ENCODE peak calls at places on chromosomes 11 and 22, in six cellular contexts. Y is H1; K is transverse colon; U is BJ; M is mammary epithelial cell; O is CD8-positive, alpha-beta T cell. D is an unnamed sample.

GRCh38 chr22:28799125-28799833 is 1.1 kb downstream of the XBP1 start:
- DNase-seq in Y (no peak), K (peak; percentile 69), U (peak; percentile 82), M (peak; percentile 96), O (no peak), D (peak; percentile 91)

GRCh38 chr11:75924966-75925784 is 110.2 kb downstream of the UVRAG start:
- DNase-seq in Y (no peak), K (no peak), U (no peak), M (peak; percentile 42), O (no peak), D (no peak)

GRCh38 chr22:39489094-39490068 is 12.7 kb upstream of the MIEF1 start:
- DNase-seq in Y (no peak), K (no peak), U (no peak), M (no peak), O (peak; percentile 12), D (no peak)

GRCh38 chr11:34682822-34683221 is 61.9 kb downstream of the EHF start:
- DNase-seq in Y (no peak), K (no peak), U (no peak), M (peak; percentile 52), O (no peak), D (peak; percentile 86)

GRCh38 chr11:59680287-59681154 is 11.7 kb upstream of the PATL1 start:
- DNase-seq in Y (peak; percentile 59), K (peak; percentile 75), U (no peak), M (peak; percentile 64), O (peak; percentile 64), D (peak; percentile 75)

GRCh38 chr11:125514336-125515101 is 18.5 kb upstream of the FEZ1 start:
- DNase-seq in Y (no peak), K (peak; percentile 41), U (no peak), M (peak; percentile 98), O (peak; percentile 78), D (peak; percentile 99)

GRCh38 chr11:113806403-113806802 is 26.8 kb downstream of the CLDN25 start:
- DNase-seq in Y (no peak), K (peak; percentile 11), U (no peak), M (peak; percentile 21), O (no peak), D (peak; percentile 29)

GRCh38 chr22:40567106-40567505 is 69.4 kb downstream of the MRTFA start:
- DNase-seq in Y (no peak), K (no peak), U (no peak), M (peak; percentile 57), O (no peak), D (peak; percentile 82)

GRCh38 chr22:28594784-28595324 is 84.8 kb downstream of the TTC28 start:
- DNase-seq in Y (no peak), K (no peak), U (peak; percentile 18), M (peak; percentile 34), O (no peak), D (peak; percentile 63)

GRCh38 chr11:45816614-45817013 is 11.7 kb downstream of the SLC35C1 start:
- DNase-seq in Y (no peak), K (peak; percentile 19), U (no peak), M (no peak), O (no peak), D (no peak)

GRCh38 chr11:122663056-122663740 is 7.7 kb downstream of the UBASH3B start:
- DNase-seq in Y (no peak), K (no peak), U (no peak), M (no peak), O (no peak), D (no peak)
- H3K4me3 ChIP-seq in Y (no peak overlapping the region), K (no peak overlapping the region), U (no peak overlapping the region), M (no peak overlapping the region), O (no peak overlapping the region), D (no peak overlapping the region)

GRCh38 chr11:69033431-69033830 is 15.3 kb upstream of the TPCN2 start:
- DNase-seq in Y (no peak), K (no peak), U (no peak), M (no peak), O (no peak), D (no peak)
- TF ChIP-seq CTCF in Y (no peak), K (no peak), U (no peak), M (no peak), O (no peak), D (no peak)

GRCh38 chr11:120168108-120168959 is 30.4 kb upstream of the TRIM29 start:
- DNase-seq in Y (no peak), K (no peak), U (no peak), M (no peak), O (no peak), D (no peak)
- H3K4me3 ChIP-seq in Y (peak overlapping the region; percentile 67), K (peak overlapping the region; percentile 35), U (peak overlapping the region; percentile 53), M (peak overlapping the region; percentile 62), O (peak overlapping the region; percentile 52), D (peak overlapping the region; percentile 47)

DNA sequence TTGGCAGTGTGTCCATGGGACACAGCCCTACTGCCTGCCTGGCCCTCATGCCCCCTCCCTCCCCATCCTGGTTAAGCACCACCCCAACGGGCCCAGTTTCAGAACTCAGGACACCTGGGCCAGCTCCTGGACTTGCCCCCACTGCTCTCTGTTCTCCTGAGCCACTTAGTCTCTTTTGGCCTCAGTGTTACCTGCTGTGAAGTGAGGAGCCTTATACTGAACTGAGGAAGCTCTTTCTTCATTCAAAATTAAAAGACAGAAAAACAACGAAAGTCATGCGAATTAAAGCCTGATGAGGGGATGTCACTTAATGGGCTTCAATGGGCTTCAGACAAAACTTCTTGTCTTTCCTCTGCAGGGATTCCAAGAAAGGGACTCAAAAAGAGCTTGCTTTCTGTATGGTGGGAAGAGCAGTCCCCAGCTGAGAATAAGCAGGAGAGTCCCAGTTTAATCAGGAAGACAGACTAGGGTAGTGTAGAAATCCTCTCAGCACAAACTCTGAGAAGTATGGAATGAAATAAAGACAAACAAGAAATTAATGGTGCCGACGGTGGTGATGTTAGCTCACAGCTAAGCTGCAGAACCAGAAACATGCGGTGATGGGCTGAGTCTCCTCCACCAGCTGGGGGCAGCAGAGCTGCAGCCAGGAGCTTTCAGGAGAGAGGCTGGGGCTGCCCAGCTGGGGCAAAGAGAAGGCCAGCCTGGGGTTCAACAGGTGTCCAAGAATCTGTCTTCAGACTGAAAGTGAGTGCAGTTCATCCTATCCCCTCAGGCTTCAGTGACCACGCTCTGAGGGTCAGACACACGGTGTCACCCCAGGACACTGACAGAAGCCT is 101.0 kb downstream of the GGTLC2 start:
- DNase-seq in Y (no peak), K (peak; percentile 65), U (no peak), M (no peak), O (peak; percentile 59), D (peak; percentile 20)
- TF ChIP-seq CTCF in Y (peak; percentile 72), K (peak; percentile 45), U (peak; percentile 70), M (peak; percentile 66), O (peak; percentile 55), D (peak; percentile 77)

DNA sequence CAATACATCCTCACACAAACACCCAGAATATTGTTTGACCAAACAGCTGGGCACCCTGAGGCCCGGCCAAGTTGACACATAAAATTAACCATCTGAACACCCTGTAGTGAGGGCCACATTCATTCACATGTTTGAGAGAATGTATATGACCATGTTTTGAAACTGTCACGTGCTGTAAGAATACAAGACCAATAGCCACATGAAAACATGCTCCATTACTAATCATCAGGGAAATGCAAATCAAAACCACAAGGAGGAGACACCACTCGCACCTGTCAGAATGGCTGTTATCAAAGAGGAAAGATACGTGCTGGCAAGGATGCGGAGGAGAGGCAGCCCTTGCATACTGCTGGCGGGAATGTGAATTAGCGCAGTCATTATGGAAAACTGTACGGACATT is 38.3 kb upstream of the IGSF9B start:
- DNase-seq in Y (no peak), K (no peak), U (no peak), M (no peak), O (no peak), D (no peak)
- H3K4me3 ChIP-seq in Y (no peak overlapping the region), K (no peak overlapping the region), U (no peak overlapping the region), M (no peak overlapping the region), O (no peak overlapping the region), D (no peak overlapping the region)

DNA sequence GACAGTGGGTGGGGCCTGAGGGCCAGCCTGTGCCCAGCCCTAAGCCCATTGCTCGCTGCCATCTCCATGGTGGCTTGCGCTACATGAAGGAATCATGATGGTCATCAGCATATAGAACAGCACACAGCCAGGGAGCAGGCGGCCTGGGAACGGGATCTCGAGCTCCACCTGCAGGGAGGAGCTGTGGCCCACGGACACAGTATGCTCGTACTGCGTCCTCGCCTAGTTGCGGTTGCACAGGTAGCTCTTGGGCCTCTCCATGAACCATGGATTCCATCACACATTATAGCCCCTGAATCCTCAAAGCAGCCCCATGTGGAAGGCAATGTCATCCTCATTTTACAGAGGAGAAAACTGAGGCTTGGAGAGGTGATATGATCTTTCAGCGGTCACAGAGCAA is 15.1 kb downstream of the SEC14L4 start:
- DNase-seq in Y (no peak), K (no peak), U (no peak), M (no peak), O (no peak), D (no peak)
- TF ChIP-seq CTCF in Y (peak; percentile 28), K (no peak), U (peak; percentile 37), M (no peak), O (no peak), D (peak; percentile 24)

DNA sequence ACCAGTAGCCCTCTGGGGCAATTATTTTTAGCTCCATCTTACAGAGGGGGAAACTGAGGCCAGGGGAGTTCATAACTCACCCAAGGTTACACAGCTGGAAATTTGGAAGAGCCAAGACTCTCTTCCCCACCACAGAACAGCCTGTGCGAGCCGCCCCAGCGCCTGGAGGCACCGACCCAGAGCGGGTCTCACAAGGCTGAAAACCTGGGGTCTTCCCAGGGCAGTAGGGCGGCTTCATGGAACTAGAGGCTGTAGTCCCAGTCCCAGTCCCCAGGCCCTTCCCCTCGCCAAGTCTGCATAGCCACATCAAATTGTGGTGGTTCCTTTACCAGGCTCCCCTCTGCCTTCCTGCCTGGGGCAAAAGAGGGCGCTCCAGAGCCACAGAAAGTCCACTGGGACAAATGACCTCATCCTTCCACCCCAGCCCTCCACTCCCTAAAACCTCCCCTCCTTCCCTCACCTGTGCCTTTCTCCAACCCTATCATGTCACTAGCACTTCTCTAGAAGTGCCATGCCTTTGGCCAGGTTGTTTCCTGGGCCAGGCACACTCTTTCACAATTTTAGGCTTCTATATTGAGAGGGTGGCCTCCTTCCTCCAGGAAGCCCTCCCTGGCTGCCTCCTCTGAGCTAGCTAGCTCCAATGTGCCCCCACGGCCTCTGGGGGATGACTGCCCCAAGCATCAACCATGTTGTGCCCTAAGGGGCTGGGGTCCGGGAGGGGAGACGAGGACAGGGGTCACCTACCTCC is 15.2 kb upstream of the CDC42EP1 start:
- DNase-seq in Y (peak; percentile 61), K (peak; percentile 88), U (no peak), M (peak; percentile 80), O (peak; percentile 51), D (peak; percentile 71)
- H3K4me3 ChIP-seq in Y (peak overlapping the region; percentile 57), K (no peak overlapping the region), U (peak overlapping the region; percentile 33), M (no peak overlapping the region), O (no peak overlapping the region), D (no peak overlapping the region)

DNA sequence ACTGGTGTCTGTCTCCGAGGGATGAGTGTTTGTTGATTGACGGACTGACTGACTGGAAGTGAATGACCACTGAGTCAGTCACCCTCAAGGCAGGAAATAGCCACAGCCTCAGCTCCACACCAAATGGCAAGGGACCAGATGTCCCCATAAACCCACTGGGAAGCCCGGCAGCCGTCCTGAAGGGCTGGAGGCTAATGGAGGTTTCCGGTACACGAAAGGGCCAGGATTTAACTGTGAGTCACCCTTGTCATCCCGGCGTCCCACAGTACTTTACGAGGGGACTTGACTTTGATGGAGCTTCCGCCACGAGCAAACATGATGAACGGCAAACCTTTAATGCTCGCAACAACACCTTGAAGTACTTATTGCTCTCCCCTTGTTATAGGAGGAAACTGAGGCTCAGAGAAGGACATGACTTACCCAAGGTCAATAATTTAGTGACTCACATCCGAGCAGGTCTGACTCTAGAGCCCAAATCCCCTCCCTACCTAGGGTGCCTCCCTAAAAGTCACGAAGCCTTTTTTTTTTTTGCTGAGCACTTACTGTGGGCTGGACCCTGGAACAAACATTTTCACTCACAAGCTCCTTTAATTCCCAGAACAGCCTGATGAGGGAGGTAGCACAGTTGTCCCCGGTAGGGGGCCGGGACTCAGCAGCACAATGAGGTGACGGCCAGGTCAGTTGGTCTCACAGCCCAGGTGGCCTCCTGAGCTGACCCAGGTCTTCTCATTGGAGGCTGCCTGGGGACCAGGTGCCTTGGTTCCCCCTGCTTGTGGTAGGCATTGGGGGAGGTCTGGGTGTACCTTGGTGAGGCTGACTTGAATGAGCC is 25.2 kb upstream of the GCAT start:
- DNase-seq in Y (no peak), K (no peak), U (peak; percentile 78), M (no peak), O (no peak), D (peak; percentile 26)
- TF ChIP-seq CTCF in Y (no peak), K (no peak), U (peak; percentile 37), M (no peak), O (no peak), D (no peak)